ENCODE peak calls at places on chromosome 17, in four cellular contexts. Q is GDM1, N is M059J, X is choroid plexus epithelial cell. O is an unnamed sample.

GRCh38 chr17:17605747-17606083 is 14.2 kb upstream of the PEMT start:
- DNase-seq in Q (no peak), N (peak), X (peak), O (no peak)

GRCh38 chr17:73291260-73291801 is 20.5 kb downstream of the CDC42EP4 start:
- DNase-seq in X (peak), N (peak), Q (peak), O (peak)

GRCh38 chr17:57737450-57737849 is 7.6 kb downstream of the CCDC182 start:
- DNase-seq in Q (no peak), X (no peak), N (no peak), O (no peak)

GRCh38 chr17:74467221-74467951 is 952 bp downstream of the CD300A start:
- DNase-seq in N (no peak), Q (no peak), X (no peak), O (no peak)

GRCh38 chr17:79226037-79226436 is 151.4 kb downstream of the ENGASE start:
- DNase-seq in X (no peak), Q (no peak), N (no peak), O (no peak)

GRCh38 chr17:3961564-3962047 is 2.6 kb downstream of the ATP2A3 start:
- DNase-seq in X (no peak), Q (no peak), N (no peak), O (peak)

GRCh38 chr17:38326996-38327792 is 16.6 kb downstream of the GPR179 start:
- DNase-seq in X (peak), N (no peak), Q (peak), O (no peak)

GRCh38 chr17:33038740-33039139 is 47.1 kb downstream of the SPACA3 start:
- DNase-seq in N (no peak), Q (no peak), X (peak), O (peak)

GRCh38 chr17:74199306-74200092 is 4.0 kb upstream of the RPL38 start:
- DNase-seq in X (peak), Q (peak), N (peak), O (peak)

GRCh38 chr17:48678141-48678971 is 44.0 kb downstream of the PRAC1 start:
- DNase-seq in X (peak), N (peak), Q (peak), O (peak)

GRCh38 chr17:79459003-79459655 is 151.7 kb downstream of the RBFOX3 start:
- DNase-seq in X (no peak), Q (no peak), N (no peak), O (no peak)

GRCh38 chr17:4854181-4854681 is 21.1 kb downstream of the MINK1 start:
- DNase-seq in X (peak), N (no peak), Q (no peak), O (no peak)

GRCh38 chr17:17636456-17636855 is 44.8 kb upstream of the RAI1 start:
- DNase-seq in N (no peak), Q (no peak), X (peak), O (no peak)

GRCh38 chr17:31061678-31062077 is 33.1 kb upstream of the NF1 start:
- DNase-seq in N (no peak), Q (peak), X (no peak), O (peak)

GRCh38 chr17:76166168-76166567 is 25.1 kb upstream of the FOXJ1 start:
- DNase-seq in X (no peak), N (no peak), Q (no peak), O (no peak)

GRCh38 chr17:11150946-11151345 is 90.1 kb upstream of the SHISA6 start:
- DNase-seq in Q (no peak), X (no peak), N (no peak), O (no peak)

GRCh38 chr17:15512310-15512709 is 44.9 kb upstream of the CDRT4 start:
- DNase-seq in Q (no peak), X (no peak), N (no peak), O (no peak)

GRCh38 chr17:50867856-50868438 is 1.8 kb upstream of the TOB1 start:
- DNase-seq in X (no peak), Q (no peak), N (no peak), O (no peak)

GRCh38 chr17:75260679-75261335 is 599 bp downstream of the GGA3 start:
- DNase-seq in X (peak), Q (no peak), N (no peak), O (no peak)

GRCh38 chr17:27403480-27404005 is 52.7 kb upstream of the KSR1 start:
- DNase-seq in N (no peak), X (no peak), Q (no peak), O (no peak)

GRCh38 chr17:64788286-64789060 is 126.4 kb upstream of the SMURF2 start:
- DNase-seq in X (no peak), Q (no peak), N (no peak), O (no peak)

GRCh38 chr17:1197781-1198490 is 18.2 kb upstream of the ABR start:
- DNase-seq in Q (peak), X (peak), N (no peak), O (peak)

GRCh38 chr17:17423656-17424055 is 53.1 kb upstream of the MED9 start:
- DNase-seq in N (no peak), X (no peak), Q (no peak), O (peak)

O was measured in SJCRH30.